ENCODE peak calls at places on chromosomes 13 and 19, in ten cellular contexts. F is mesenchymal stem cell; G is GM12891; Z is CD4-positive, alpha-beta memory T cell; N is NCI-H1436 treated with DMSO at 0.1 percent for 48 hours; W is activated B cell treated with CpG ODN at 0.5 μM for 24 hours; S is D721Med; E is omental fat pad; M is activated effector memory CD4-positive, alpha-beta T cell treated with Interleukin-2 at 50 U/mL for 16 hours; Q is esophagus muscularis mucosa. J is an unnamed sample.
A peak's percentile ranks its signal among the peaks of the same experiment; 100 is the strongest.

GRCh38 chr19:55649579-55650557 is 1.9 kb downstream of the CCDC106 start:
- DNase-seq in S (no peak), M (no peak), F (no peak), G (no peak), E (no peak), W (no peak), Q (no peak), Z (no peak), N (no peak), J (no peak)

GRCh38 chr19:32581704-32582164 is 744 bp downstream of the PDCD5 start:
- DNase-seq in E (no peak), Q (no peak), Z (no peak), F (peak; percentile 87), G (no peak), M (no peak), S (no peak), N (no peak), W (no peak), J (no peak)

GRCh38 chr13:111341886-111342285 is 21.4 kb downstream of the TEX29 start:
- DNase-seq in E (no peak), N (no peak), W (no peak), Z (no peak), M (no peak), G (no peak), Q (peak; percentile 86), S (no peak), F (no peak), J (no peak)

GRCh38 chr13:90352763-90353162 is 994.7 kb upstream of the MIR17HG start:
- DNase-seq in E (no peak), M (no peak), Q (no peak), G (no peak), F (no peak), Z (no peak), W (no peak), S (no peak), N (no peak), J (no peak)

GRCh38 chr19:17306285-17306714 is 628 bp downstream of the MRPL34 start:
- DNase-seq in F (no peak), N (no peak), Z (no peak), E (no peak), W (no peak), M (no peak), G (no peak), S (no peak), Q (no peak), J (no peak)

GRCh38 chr13:30978981-30979956 is 46.8 kb downstream of the TEX26 start:
- DNase-seq in Z (peak; percentile 6), N (no peak), Q (peak; percentile 90), S (no peak), E (no peak), F (no peak), G (no peak), W (no peak), M (peak; percentile 5), J (no peak)

GRCh38 chr19:17747205-17748098 is 3.8 kb upstream of the FCHO1 start:
- DNase-seq in N (peak; percentile 92), W (peak; percentile 97), Z (peak; percentile 94), E (peak; percentile 78), G (peak; percentile 89), S (peak; percentile 98), F (peak; percentile 92), Q (peak; percentile 97), M (peak; percentile 89), J (peak; percentile 85)

GRCh38 chr13:77611068-77611467 is 75.6 kb downstream of the SCEL start:
- DNase-seq in Q (no peak), F (no peak), N (no peak), M (no peak), Z (no peak), W (no peak), E (no peak), S (no peak), G (no peak), J (no peak)

GRCh38 chr13:79492313-79492798 is 11.4 kb downstream of the NDFIP2 start:
- DNase-seq in W (no peak), S (no peak), M (no peak), Z (no peak), G (no peak), Q (no peak), E (no peak), N (no peak), F (peak; percentile 63), J (no peak)

GRCh38 chr19:42252365-42253244 is 2.3 kb downstream of the ERF start:
- DNase-seq in M (no peak), E (no peak), S (no peak), F (peak; percentile 81), Q (no peak), W (no peak), G (no peak), N (no peak), Z (no peak), J (no peak)

GRCh38 chr13:114282143-114282685 is 813 bp downstream of the UPF3A start:
- DNase-seq in M (no peak), Z (no peak), F (peak; percentile 87), N (no peak), Q (peak; percentile 93), S (no peak), E (no peak), W (peak; percentile 22), G (no peak), J (peak; percentile 40)

GRCh38 chr13:33153421-33154381 is 131.9 kb downstream of the STARD13 start:
- DNase-seq in Z (no peak), Q (no peak), M (no peak), F (no peak), G (no peak), S (no peak), W (no peak), N (no peak), E (no peak), J (no peak)

GRCh38 chr13:44903596-44903995 is 85.7 kb downstream of the NUFIP1 start:
- DNase-seq in N (no peak), Z (no peak), M (no peak), Q (peak; percentile 94), F (peak; percentile 99), E (no peak), S (no peak), G (no peak), W (no peak), J (no peak)

GRCh38 chr19:44575116-44575700 is 38.2 kb upstream of the IGSF23 start:
- DNase-seq in Z (no peak), N (no peak), G (no peak), S (no peak), Q (no peak), M (no peak), W (no peak), E (no peak), F (no peak), J (no peak)

GRCh38 chr13:43390101-43390500 is 366.7 kb downstream of the DNAJC15 start:
- DNase-seq in Z (no peak), E (no peak), S (no peak), W (no peak), G (no peak), Q (no peak), N (no peak), M (no peak), F (peak; percentile 57), J (no peak)

GRCh38 chr19:17234911-17235617 is 9.0 kb downstream of the OCEL1 start:
- DNase-seq in W (peak; percentile 61), S (no peak), M (peak; percentile 52), N (no peak), Z (peak; percentile 48), G (peak; percentile 73), Q (no peak), E (no peak), F (peak; percentile 67), J (peak; percentile 77)

GRCh38 chr13:20401958-20402856 is 123.5 kb downstream of the CRYL1 start:
- DNase-seq in Q (no peak), E (no peak), F (peak; percentile 30), S (no peak), G (no peak), N (no peak), M (no peak), Z (no peak), W (no peak), J (no peak)

GRCh38 chr19:14460935-14461334 is 14.2 kb downstream of the PTGER1 start:
- DNase-seq in M (no peak), S (no peak), N (no peak), Q (no peak), G (no peak), E (no peak), Z (no peak), F (no peak), W (no peak), J (no peak)

GRCh38 chr13:19713186-19713965 is 69.4 kb downstream of the PSPC1 start:
- DNase-seq in M (no peak), F (peak; percentile 90), G (no peak), W (no peak), Z (no peak), N (no peak), Q (no peak), E (no peak), S (no peak), J (no peak)

GRCh38 chr19:18137242-18137641 is 15.7 kb upstream of the PIK3R2 start:
- DNase-seq in M (no peak), W (no peak), N (no peak), Q (peak; percentile 87), Z (no peak), E (no peak), F (no peak), G (no peak), S (no peak), J (no peak)

GRCh38 chr13:45859682-45860081 is 8.1 kb upstream of the SIAH3 start:
- DNase-seq in E (no peak), G (no peak), Q (peak; percentile 24), F (no peak), M (no peak), Z (no peak), W (no peak), S (no peak), N (no peak), J (no peak)

GRCh38 chr19:19022380-19022961 is 10.8 kb downstream of the SUGP2 start:
- DNase-seq in M (no peak), N (no peak), E (no peak), W (no peak), F (no peak), Q (no peak), G (no peak), S (no peak), Z (no peak), J (no peak)

GRCh38 chr19:771332-771785 is 20.4 kb downstream of the MISP start:
- DNase-seq in G (no peak), N (no peak), M (peak; percentile 2), Q (no peak), Z (peak; percentile 17), W (no peak), F (peak; percentile 70), S (no peak), E (no peak), J (no peak)

GRCh38 chr19:48332662-48333466 is 7.5 kb downstream of the EMP3 start:
- DNase-seq in W (peak; percentile 78), F (peak; percentile 98), Q (peak; percentile 98), G (peak; percentile 86), Z (peak; percentile 98), E (peak; percentile 83), S (peak; percentile 93), N (peak; percentile 100), M (peak; percentile 90), J (peak; percentile 75)

GRCh38 chr19:11202488-11203193 is 5.3 kb upstream of the KANK2 start:
- DNase-seq in G (no peak), Q (no peak), W (no peak), N (no peak), M (no peak), Z (no peak), F (no peak), E (no peak), S (no peak), J (no peak)

GRCh38 chr19:4586691-4587090 is 27.2 kb upstream of the SEMA6B start:
- DNase-seq in Z (no peak), N (no peak), M (no peak), W (no peak), F (no peak), Q (no peak), S (no peak), G (no peak), E (no peak), J (no peak)

GRCh38 chr13:52130641-52131040 is 1.8 kb upstream of the NEK5 start:
- DNase-seq in W (no peak), M (no peak), F (no peak), Q (no peak), Z (no peak), E (no peak), G (no peak), N (no peak), S (no peak), J (no peak)

J was measured in GM19239.